ENCODE peak calls at places on chromosomes 16 and 17, in four cellular contexts. One of them, this sample, is unnamed.

GRCh38 chr17:81868674-81869220 is 2.4 kb downstream of the ARHGDIA start:
- DNase-seq in CD8-positive, alpha-beta memory T cell: no peak
- DNase-seq in left ventricle myocardium inferior: no peak
- DNase-seq in esophagus squamous epithelium: no peak
- DNase-seq in this sample: no peak

GRCh38 chr17:57612202-57613071 is 132.7 kb downstream of the CCDC182 start:
- DNase-seq in left ventricle myocardium inferior: no peak
- DNase-seq in CD8-positive, alpha-beta memory T cell: peak; percentile 59
- DNase-seq in esophagus squamous epithelium: no peak
- DNase-seq in this sample: no peak

GRCh38 chr16:79535130-79535529 is 65.4 kb downstream of the MAF start:
- DNase-seq in CD8-positive, alpha-beta memory T cell: no peak
- DNase-seq in esophagus squamous epithelium: no peak
- DNase-seq in left ventricle myocardium inferior: no peak
- DNase-seq in this sample: no peak

GRCh38 chr16:56389554-56389953 is 35.8 kb downstream of the AMFR start:
- DNase-seq in CD8-positive, alpha-beta memory T cell: no peak
- DNase-seq in left ventricle myocardium inferior: no peak
- DNase-seq in esophagus squamous epithelium: no peak
- DNase-seq in this sample: no peak

GRCh38 chr17:19021622-19022083 is 17.1 kb upstream of the FAM83G start:
- DNase-seq in esophagus squamous epithelium: no peak
- DNase-seq in CD8-positive, alpha-beta memory T cell: no peak
- DNase-seq in left ventricle myocardium inferior: no peak
- DNase-seq in this sample: no peak

GRCh38 chr17:34756670-34757021 is 177.3 kb downstream of the TMEM132E start:
- DNase-seq in left ventricle myocardium inferior: no peak
- DNase-seq in CD8-positive, alpha-beta memory T cell: no peak
- DNase-seq in esophagus squamous epithelium: no peak
- DNase-seq in this sample: no peak

GRCh38 chr17:45364531-45365390 is 47.9 kb upstream of the MAP3K14 start:
- DNase-seq in esophagus squamous epithelium: no peak
- DNase-seq in left ventricle myocardium inferior: no peak
- DNase-seq in CD8-positive, alpha-beta memory T cell: no peak
- DNase-seq in this sample: no peak

GRCh38 chr16:49575352-49576172 is 202.0 kb downstream of the C16orf78 start:
- DNase-seq in left ventricle myocardium inferior: peak; percentile 48
- DNase-seq in CD8-positive, alpha-beta memory T cell: no peak
- DNase-seq in esophagus squamous epithelium: peak; percentile 17
- DNase-seq in this sample: peak; percentile 40

GRCh38 chr17:19760781-19761180 is 12.7 kb upstream of the ALDH3A1 start:
- DNase-seq in left ventricle myocardium inferior: no peak
- DNase-seq in CD8-positive, alpha-beta memory T cell: no peak
- DNase-seq in esophagus squamous epithelium: no peak
- DNase-seq in this sample: no peak

GRCh38 chr17:51546114-51546513 is 285.8 kb downstream of the UTP18 start:
- DNase-seq in esophagus squamous epithelium: no peak
- DNase-seq in CD8-positive, alpha-beta memory T cell: no peak
- DNase-seq in left ventricle myocardium inferior: no peak
- DNase-seq in this sample: no peak

GRCh38 chr16:75614247-75614897 is 8.7 kb downstream of the ADAT1 start:
- DNase-seq in left ventricle myocardium inferior: no peak
- DNase-seq in esophagus squamous epithelium: no peak
- DNase-seq in CD8-positive, alpha-beta memory T cell: no peak
- DNase-seq in this sample: no peak

GRCh38 chr17:68296217-68297140 is 5.2 kb downstream of the ARSG start:
- DNase-seq in left ventricle myocardium inferior: no peak
- DNase-seq in CD8-positive, alpha-beta memory T cell: peak; percentile 88
- DNase-seq in esophagus squamous epithelium: no peak
- DNase-seq in this sample: no peak

GRCh38 chr16:66427451-66427860 is 361 bp downstream of the BEAN1 start:
- DNase-seq in CD8-positive, alpha-beta memory T cell: no peak
- DNase-seq in esophagus squamous epithelium: no peak
- DNase-seq in left ventricle myocardium inferior: no peak
- DNase-seq in this sample: no peak
- H3K27me3 ChIP-seq in CD8-positive, alpha-beta memory T cell: peaks cover 36% of the 10 kb centered on the region
- H3K27me3 ChIP-seq in esophagus squamous epithelium: peaks cover 77% of the 10 kb centered on the region
- H3K27me3 ChIP-seq in left ventricle myocardium inferior: peaks cover 30% of the 10 kb centered on the region
- H3K27me3 ChIP-seq in this sample: peaks cover 63% of the 10 kb centered on the region

GRCh38 chr17:17711708-17712141 is 30.5 kb downstream of the RAI1 start:
- DNase-seq in esophagus squamous epithelium: no peak
- DNase-seq in left ventricle myocardium inferior: no peak
- DNase-seq in CD8-positive, alpha-beta memory T cell: no peak
- DNase-seq in this sample: no peak

GRCh38 chr17:17709815-17710321 is 28.6 kb downstream of the RAI1 start:
- DNase-seq in esophagus squamous epithelium: no peak
- DNase-seq in CD8-positive, alpha-beta memory T cell: no peak
- DNase-seq in left ventricle myocardium inferior: no peak
- DNase-seq in this sample: no peak

GRCh38 chr17:17710728-17711541 is 29.7 kb downstream of the RAI1 start:
- DNase-seq in esophagus squamous epithelium: no peak
- DNase-seq in left ventricle myocardium inferior: no peak
- DNase-seq in CD8-positive, alpha-beta memory T cell: no peak
- DNase-seq in this sample: no peak

GRCh38 chr17:17708816-17709215 is 27.6 kb downstream of the RAI1 start:
- DNase-seq in CD8-positive, alpha-beta memory T cell: no peak
- DNase-seq in esophagus squamous epithelium: no peak
- DNase-seq in left ventricle myocardium inferior: no peak
- DNase-seq in this sample: no peak

DNA sequence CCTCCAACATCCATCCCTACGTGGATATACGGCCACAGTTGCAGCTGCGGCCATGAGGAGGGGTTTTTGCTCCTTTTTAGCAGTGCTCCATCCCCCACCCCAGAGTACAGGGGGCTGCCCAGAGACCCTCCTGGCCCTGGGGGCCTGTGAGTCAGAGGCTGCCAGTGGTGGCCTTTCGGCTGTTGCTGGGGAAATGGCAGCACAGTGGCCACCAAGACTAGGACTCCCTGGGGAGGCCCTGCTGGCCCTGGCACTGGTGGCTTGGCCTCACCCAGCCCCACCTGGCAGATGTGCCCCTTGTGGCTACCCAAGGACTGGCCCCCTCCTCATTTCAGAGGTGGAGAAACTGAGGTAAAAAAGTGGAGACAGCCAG is 29.1 kb downstream of the RAI1 start:
- DNase-seq in left ventricle myocardium inferior: no peak
- DNase-seq in esophagus squamous epithelium: no peak
- DNase-seq in CD8-positive, alpha-beta memory T cell: no peak
- DNase-seq in this sample: no peak
- H3K4me1 ChIP-seq in left ventricle myocardium inferior: peaks cover 65% of the 10 kb centered on the region
- H3K4me1 ChIP-seq in esophagus squamous epithelium: peaks cover 72% of the 10 kb centered on the region
- H3K4me1 ChIP-seq in CD8-positive, alpha-beta memory T cell: peaks cover 5% of the 10 kb centered on the region
- H3K4me1 ChIP-seq in this sample: no peaks in the 10 kb centered on the region

DNA sequence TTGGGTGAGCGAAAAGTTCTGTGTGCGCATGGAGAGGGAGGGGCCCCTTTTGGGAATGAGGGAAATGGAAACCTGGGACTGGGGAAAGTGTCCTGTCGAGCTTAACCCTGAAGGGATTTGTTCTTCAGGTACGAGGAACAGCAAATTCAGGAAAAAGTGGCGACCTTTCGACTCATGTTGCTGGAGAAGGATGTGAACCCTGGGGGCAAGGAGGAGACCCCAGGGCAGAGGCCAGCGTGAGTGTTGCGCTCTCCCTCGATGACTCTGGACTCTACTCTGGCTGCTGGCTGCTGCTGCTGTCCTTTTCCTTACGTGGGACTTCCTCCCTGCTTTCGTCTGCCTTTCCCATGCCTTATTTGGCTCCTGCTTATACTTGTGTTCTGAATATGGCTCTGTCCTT is 4.9 kb downstream of the SRRM2 start:
- DNase-seq in esophagus squamous epithelium: no peak
- DNase-seq in left ventricle myocardium inferior: no peak
- DNase-seq in CD8-positive, alpha-beta memory T cell: no peak
- DNase-seq in this sample: no peak
- H3K27ac ChIP-seq in esophagus squamous epithelium: no peak overlapping the region
- H3K27ac ChIP-seq in left ventricle myocardium inferior: no peak overlapping the region
- H3K27ac ChIP-seq in CD8-positive, alpha-beta memory T cell: no peak overlapping the region
- H3K27ac ChIP-seq in this sample: peak overlapping the region; percentile 16

GRCh38 chr17:1227365-1227764 is 42.9 kb upstream of the BHLHA9 start:
- DNase-seq in esophagus squamous epithelium: no peak
- DNase-seq in left ventricle myocardium inferior: no peak
- DNase-seq in CD8-positive, alpha-beta memory T cell: no peak
- DNase-seq in this sample: no peak
- H3K27me3 ChIP-seq in esophagus squamous epithelium: peaks cover 58% of the 10 kb centered on the region
- H3K27me3 ChIP-seq in left ventricle myocardium inferior: peaks cover 58% of the 10 kb centered on the region
- H3K27me3 ChIP-seq in CD8-positive, alpha-beta memory T cell: peaks cover 5% of the 10 kb centered on the region
- H3K27me3 ChIP-seq in this sample: no peaks in the 10 kb centered on the region

DNA sequence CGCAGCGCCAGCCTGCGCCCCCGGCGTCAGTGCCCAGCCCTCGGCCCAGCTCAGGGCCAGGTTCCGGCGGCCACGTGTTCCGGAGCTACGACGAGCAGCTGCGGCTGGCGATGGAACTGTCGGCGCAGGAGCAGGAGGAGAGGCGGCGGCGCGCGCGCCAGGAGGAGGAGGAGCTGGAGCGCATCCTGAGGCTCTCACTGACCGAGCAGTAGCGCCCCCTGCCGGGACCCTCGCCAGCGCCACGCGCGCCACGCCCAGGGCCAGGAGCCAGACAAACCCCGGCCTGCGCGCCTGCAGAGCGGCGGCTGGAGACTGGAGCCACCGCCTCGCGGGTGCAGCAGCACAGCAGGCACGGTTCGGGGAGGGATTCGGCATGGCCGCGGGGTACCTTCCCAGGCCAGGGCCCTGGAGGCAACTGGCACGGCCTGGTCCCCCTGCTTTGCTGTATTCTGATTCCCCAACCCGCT is 9.3 kb downstream of the CORO6 start:
- DNase-seq in esophagus squamous epithelium: peak; percentile 59
- DNase-seq in left ventricle myocardium inferior: peak; percentile 97
- DNase-seq in CD8-positive, alpha-beta memory T cell: peak; percentile 93
- DNase-seq in this sample: peak; percentile 96
- H3K4me1 ChIP-seq in esophagus squamous epithelium: peaks cover 58% of the 10 kb centered on the region
- H3K4me1 ChIP-seq in left ventricle myocardium inferior: peaks cover 57% of the 10 kb centered on the region
- H3K4me1 ChIP-seq in CD8-positive, alpha-beta memory T cell: peaks cover 40% of the 10 kb centered on the region
- H3K4me1 ChIP-seq in this sample: peaks cover 52% of the 10 kb centered on the region

GRCh38 chr17:42684929-42685556 is 2.7 kb downstream of the CNTNAP1 start:
- DNase-seq in esophagus squamous epithelium: no peak
- DNase-seq in left ventricle myocardium inferior: no peak
- DNase-seq in CD8-positive, alpha-beta memory T cell: no peak
- DNase-seq in this sample: no peak
- H3K27ac ChIP-seq in esophagus squamous epithelium: no peak overlapping the region
- H3K27ac ChIP-seq in left ventricle myocardium inferior: no peak overlapping the region
- H3K27ac ChIP-seq in CD8-positive, alpha-beta memory T cell: no peak overlapping the region
- H3K27ac ChIP-seq in this sample: no peak overlapping the region

This sample was measured in tibial nerve.